ENCODE peak calls at places on chromosomes 3 and 15, in ten cellular contexts. Y is testis, W is uterus, G is stomach, K is right lobe of liver, H is prostate gland, R is H1, F is transverse colon, V is NB4, S is Peyer's patch. J is an unnamed sample.

GRCh38 chr3:50484681-50485263 is 18.7 kb downstream of the CACNA2D2 start:
- DNase-seq in H (no peak), K (no peak), F (peak), V (no peak), Y (no peak), G (no peak), S (no peak), R (no peak), W (no peak), J (no peak)

GRCh38 chr3:27281671-27282150 is 87.5 kb downstream of the NEK10 start:
- DNase-seq in F (no peak), W (no peak), V (no peak), K (no peak), G (no peak), H (no peak), S (no peak), Y (no peak), R (no peak), J (no peak)

GRCh38 chr15:64072812-64073211 is 20.8 kb downstream of the CIAO2A start:
- DNase-seq in S (no peak), W (no peak), R (no peak), H (peak), F (no peak), G (no peak), K (peak), V (no peak), Y (peak), J (no peak)

GRCh38 chr15:96893159-96893906 is 562.8 kb downstream of the NR2F2 start:
- DNase-seq in K (no peak), G (peak), S (no peak), V (peak), Y (peak), R (no peak), H (peak), W (no peak), F (no peak), J (no peak)

GRCh38 chr15:25481208-25481862 is 42.5 kb upstream of the UBE3A start:
- DNase-seq in W (no peak), R (peak), K (no peak), H (peak), Y (no peak), S (no peak), V (no peak), G (no peak), F (peak), J (no peak)

GRCh38 chr3:16838561-16838960 is 46.2 kb upstream of the PLCL2 start:
- DNase-seq in V (no peak), F (peak), W (no peak), G (no peak), R (no peak), S (no peak), Y (no peak), H (no peak), K (peak), J (no peak)

GRCh38 chr15:71463156-71463555 is 347.2 kb upstream of the NR2E3 start:
- DNase-seq in Y (no peak), G (no peak), V (no peak), R (no peak), S (no peak), F (no peak), H (no peak), K (no peak), W (no peak), J (no peak)

GRCh38 chr3:29463306-29463705 is 182.4 kb downstream of the RBMS3 start:
- DNase-seq in R (no peak), H (no peak), K (no peak), V (no peak), Y (no peak), S (no peak), F (no peak), W (no peak), G (no peak), J (no peak)

GRCh38 chr3:31996195-31996594 is 14.6 kb downstream of the ZNF860 start:
- DNase-seq in F (no peak), Y (peak), W (no peak), S (no peak), R (no peak), K (no peak), G (no peak), V (no peak), H (no peak), J (no peak)

GRCh38 chr3:170814822-170815221 is 55.2 kb downstream of the RPL22L1 start:
- DNase-seq in G (no peak), S (no peak), F (no peak), K (no peak), V (no peak), R (no peak), Y (no peak), W (no peak), H (no peak), J (no peak)

GRCh38 chr3:177459397-177459796 is 262.1 kb upstream of the TBL1XR1 start:
- DNase-seq in S (no peak), K (no peak), F (no peak), R (no peak), Y (peak), H (no peak), V (no peak), G (no peak), W (no peak), J (peak)

GRCh38 chr15:90933310-90933709 is 961 bp upstream of the HDDC3 start:
- DNase-seq in H (no peak), G (no peak), K (no peak), W (no peak), V (no peak), F (no peak), R (no peak), Y (no peak), S (no peak), J (no peak)

GRCh38 chr3:87546216-87546615 is 269.8 kb upstream of the POU1F1 start:
- DNase-seq in F (no peak), V (no peak), Y (no peak), G (no peak), S (no peak), W (no peak), H (no peak), R (no peak), K (no peak), J (no peak)

GRCh38 chr3:129611812-129612349 is 5.4 kb upstream of the PLXND1 start:
- DNase-seq in H (no peak), Y (no peak), G (no peak), R (no peak), F (no peak), S (no peak), K (no peak), V (no peak), W (no peak), J (no peak)

GRCh38 chr15:63223463-63223862 is 34.1 kb downstream of the RAB8B start:
- DNase-seq in H (no peak), V (no peak), W (no peak), K (no peak), F (no peak), G (no peak), Y (no peak), R (no peak), S (no peak), J (no peak)

GRCh38 chr15:34358367-34358766 is 8.6 kb downstream of the LPCAT4 start:
- DNase-seq in H (no peak), F (no peak), K (no peak), W (no peak), G (no peak), R (no peak), Y (no peak), V (no peak), S (no peak), J (no peak)

GRCh38 chr3:38805765-38806386 is 10.1 kb downstream of the SCN10A start:
- DNase-seq in W (no peak), R (peak), V (peak), S (no peak), G (no peak), K (no peak), Y (peak), F (peak), H (peak), J (no peak)

GRCh38 chr15:58438956-58439355 is 7.2 kb downstream of the LIPC start:
- DNase-seq in S (no peak), W (no peak), K (peak), Y (no peak), F (peak), V (peak), R (no peak), G (no peak), H (no peak), J (peak)

GRCh38 chr3:152828075-152828840 is 6.7 kb upstream of the P2RY1 start:
- DNase-seq in Y (no peak), K (no peak), R (no peak), W (no peak), F (no peak), S (no peak), G (no peak), H (peak), V (no peak), J (no peak)

GRCh38 chr3:154782151-154782550 is 298.0 kb upstream of the MME start:
- DNase-seq in K (no peak), G (no peak), W (no peak), R (no peak), F (no peak), S (no peak), Y (no peak), V (no peak), H (no peak), J (no peak)

GRCh38 chr3:154122912-154123559 is 1.8 kb downstream of the ARHGEF26 start:
- DNase-seq in G (no peak), W (peak), Y (peak), F (no peak), H (peak), R (no peak), V (no peak), S (no peak), K (peak), J (no peak)

GRCh38 chr3:58532794-58533220 is 4.2 kb downstream of the ACOX2 start:
- DNase-seq in R (peak), Y (peak), W (peak), S (peak), F (peak), V (peak), H (peak), G (peak), K (peak), J (peak)

GRCh38 chr3:169658311-169658931 is 5.1 kb downstream of the MECOM start:
- DNase-seq in K (no peak), R (no peak), V (no peak), G (peak), F (no peak), S (no peak), Y (no peak), W (no peak), H (no peak), J (no peak)

GRCh38 chr3:16148783-16149182 is 25.7 kb upstream of the GALNT15 start:
- DNase-seq in H (peak), S (peak), W (peak), Y (peak), G (peak), K (peak), V (no peak), F (peak), R (no peak), J (peak)

GRCh38 chr3:150385296-150386242 is 22.5 kb upstream of the TSC22D2 start:
- DNase-seq in R (no peak), G (no peak), H (no peak), V (peak), F (no peak), S (no peak), W (no peak), Y (no peak), K (no peak), J (no peak)
- TF ChIP-seq POLR2A in R (no peak), G (no peak), H (no peak), V (no peak), F (no peak), S (no peak), W (no peak), Y (no peak), K (no peak), J (no peak)

GRCh38 chr3:187042874-187043458 is 96.3 kb downstream of the RPL39L start:
- DNase-seq in W (no peak), K (no peak), R (no peak), S (peak), H (no peak), G (no peak), V (no peak), F (no peak), Y (no peak), J (no peak)

GRCh38 chr3:187040637-187041361 is 98.5 kb downstream of the RPL39L start:
- DNase-seq in Y (no peak), S (peak), G (no peak), V (no peak), W (no peak), K (no peak), F (no peak), H (no peak), R (no peak), J (no peak)

GRCh38 chr3:187039723-187040414 is 99.4 kb downstream of the RPL39L start:
- DNase-seq in K (no peak), S (peak), Y (no peak), R (no peak), F (peak), H (no peak), V (no peak), W (no peak), G (no peak), J (no peak)

GRCh38 chr3:187042062-187042745 is 97.1 kb downstream of the RPL39L start:
- DNase-seq in V (peak), H (no peak), R (no peak), F (no peak), S (peak), K (no peak), W (no peak), Y (no peak), G (no peak), J (no peak)

GRCh38 chr3:187041362-187042061 is 97.8 kb downstream of the RPL39L start:
- DNase-seq in Y (no peak), F (no peak), S (peak), V (peak), H (no peak), R (no peak), K (no peak), G (no peak), W (no peak), J (no peak)
- TF ChIP-seq POLR2A in Y (no peak), F (no peak), S (no peak), V (no peak), H (no peak), R (no peak), K (peak), G (no peak), W (no peak), J (no peak)

DNA sequence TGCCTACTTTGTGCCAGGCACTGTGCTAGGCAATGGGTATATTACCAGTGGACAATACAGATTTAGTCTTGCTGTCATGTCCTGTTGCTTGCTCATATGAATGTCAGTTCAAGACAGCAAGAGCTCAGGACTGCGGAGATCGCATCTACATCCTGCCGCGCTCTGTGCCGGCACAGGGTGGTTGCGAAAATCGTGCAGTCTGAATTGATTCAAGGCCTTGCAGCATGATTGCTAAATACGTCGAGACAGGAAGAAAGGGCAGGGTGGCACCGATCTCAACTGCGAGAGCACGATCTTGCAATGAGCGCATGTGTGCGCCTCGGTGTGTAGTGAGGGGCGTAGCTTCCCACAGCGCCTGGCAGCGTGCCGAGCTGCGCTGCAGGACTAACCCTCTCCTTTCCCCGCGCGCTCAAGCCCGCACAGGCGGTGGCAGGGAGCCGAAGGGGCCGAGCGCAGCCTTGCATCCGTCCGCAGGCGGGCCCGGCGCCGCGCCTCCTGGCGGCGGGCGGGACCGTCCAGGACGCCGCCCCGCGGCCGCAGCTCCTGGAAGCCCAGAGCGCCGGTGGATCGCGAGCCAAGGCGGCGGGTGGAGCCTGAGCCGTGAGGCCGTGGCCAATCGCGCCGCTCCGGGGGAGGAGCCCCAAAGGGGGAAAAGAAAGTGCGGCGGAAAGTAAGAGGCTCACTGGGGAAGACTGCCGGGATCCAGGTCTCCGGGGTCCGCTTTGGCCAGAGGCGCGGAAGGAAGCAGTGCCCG is at the start of gene IL1RAP:
- DNase-seq in S (peak), Y (peak), K (peak), H (peak), F (peak), W (peak), G (peak), R (peak), V (peak), J (peak)
- TF ChIP-seq POLR2A in S (peak), Y (no peak), K (peak), H (peak), F (peak), W (peak), G (no peak), R (no peak), V (peak), J (no peak)

DNA sequence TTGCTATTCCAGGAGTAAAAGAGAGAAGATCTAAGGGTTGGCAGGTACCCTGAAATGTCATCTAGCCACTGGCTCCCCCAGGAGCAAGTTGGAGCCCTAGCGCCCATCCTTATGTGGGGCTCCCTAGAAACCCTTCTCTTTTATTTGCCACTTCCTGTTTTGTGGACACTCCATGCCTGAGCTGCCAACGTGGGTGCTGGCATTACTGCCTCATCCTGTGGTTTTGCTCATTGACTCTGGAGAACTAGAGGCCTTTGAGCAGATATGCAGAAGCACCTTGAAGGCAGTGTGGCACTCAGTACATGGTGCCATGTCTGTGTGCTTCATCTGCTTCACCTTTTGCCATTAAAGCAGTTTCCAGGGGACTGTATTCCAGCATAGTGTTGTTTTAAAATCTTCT is 8.1 kb downstream of the EDEM1 start:
- DNase-seq in G (no peak), K (no peak), R (no peak), W (no peak), S (peak), H (no peak), V (peak), Y (peak), F (no peak), J (no peak)
- TF ChIP-seq POLR2A in G (no peak), K (no peak), R (no peak), W (no peak), S (no peak), H (no peak), V (no peak), Y (no peak), F (no peak), J (no peak)

GRCh38 chr3:101721650-101721917 is 2.8 kb upstream of the CEP97 start:
- DNase-seq in W (no peak), K (no peak), S (no peak), R (no peak), G (no peak), F (no peak), H (no peak), Y (no peak), V (no peak), J (no peak)

GRCh38 chr3:101725890-101726275 is 1.5 kb downstream of the CEP97 start:
- DNase-seq in K (no peak), G (no peak), V (no peak), W (no peak), S (no peak), Y (no peak), F (no peak), R (no peak), H (no peak), J (no peak)

GRCh38 chr3:101725192-101725889 is 927 bp downstream of the CEP97 start:
- DNase-seq in Y (peak), F (peak), V (peak), S (peak), K (peak), H (peak), R (no peak), W (peak), G (peak), J (peak)

GRCh38 chr3:101722394-101723173 is 1.8 kb upstream of the CEP97 start:
- DNase-seq in F (no peak), S (peak), G (no peak), V (peak), H (no peak), R (no peak), K (no peak), Y (no peak), W (no peak), J (peak)

GRCh38 chr3:101724329-101725191 is at the start of gene CEP97:
- DNase-seq in V (peak), S (peak), G (peak), H (peak), Y (peak), W (peak), F (peak), K (peak), R (peak), J (peak)
- TF ChIP-seq POLR2A in V (peak), S (peak), G (no peak), H (peak), Y (peak), W (peak), F (no peak), K (no peak), R (no peak), J (no peak)

GRCh38 chr3:162195147-162195546 is 698.5 kb downstream of the OTOL1 start:
- DNase-seq in K (no peak), V (no peak), R (no peak), H (no peak), W (no peak), S (no peak), Y (no peak), F (no peak), G (no peak), J (no peak)
- TF ChIP-seq POLR2A in K (no peak), V (no peak), R (no peak), H (no peak), W (no peak), S (no peak), Y (no peak), F (no peak), G (no peak), J (no peak)

GRCh38 chr3:141399200-141399599 is 30.9 kb downstream of the ZBTB38 start:
- DNase-seq in K (no peak), Y (no peak), G (no peak), V (no peak), S (no peak), H (no peak), F (no peak), R (no peak), W (no peak), J (no peak)

GRCh38 chr3:141397996-141398395 is 29.7 kb downstream of the ZBTB38 start:
- DNase-seq in W (no peak), G (no peak), R (no peak), F (no peak), S (no peak), K (no peak), V (no peak), H (no peak), Y (no peak), J (no peak)

GRCh38 chr3:141401095-141401494 is 32.8 kb downstream of the ZBTB38 start:
- DNase-seq in Y (no peak), S (no peak), V (no peak), W (no peak), K (no peak), H (no peak), G (no peak), F (no peak), R (no peak), J (no peak)

GRCh38 chr3:141401584-141402475 is 33.5 kb downstream of the ZBTB38 start:
- DNase-seq in Y (peak), H (no peak), F (peak), V (peak), R (no peak), S (peak), K (peak), W (peak), G (peak), J (peak)

GRCh38 chr3:141399979-141400971 is 32.0 kb downstream of the ZBTB38 start:
- DNase-seq in W (no peak), F (peak), K (peak), V (no peak), R (no peak), Y (no peak), S (no peak), H (no peak), G (no peak), J (no peak)
- TF ChIP-seq POLR2A in W (no peak), F (peak), K (peak), V (no peak), R (no peak), Y (no peak), S (peak), H (no peak), G (no peak), J (peak)

GRCh38 chr3:157533298-157533870 is 30.2 kb upstream of the VEPH1 start:
- DNase-seq in H (no peak), F (no peak), R (no peak), V (no peak), Y (no peak), K (no peak), G (no peak), W (no peak), S (no peak), J (no peak)
- TF ChIP-seq POLR2A in H (no peak), F (no peak), R (no peak), V (no peak), Y (no peak), K (no peak), G (no peak), W (no peak), S (no peak), J (no peak)

J was measured in ovary.